ENCODE peak calls at places on chromosomes 3 and 15, in seven cellular contexts. Q, V, E, M, K, U and P are unnamed samples.

GRCh38 chr3:119604878-119605277 is 7.2 kb downstream of the PLA1A start:
- DNase-seq in Q (no peak), U (no peak), V (no peak), E (no peak), M (no peak), K (no peak), P (no peak)

GRCh38 chr15:91099616-91100560 is at the start of gene SV2B:
- DNase-seq in K (peak), E (peak), Q (no peak), U (no peak), M (no peak), V (peak), P (no peak)

GRCh38 chr3:12996181-12996506 is 77.1 kb downstream of the IQSEC1 start:
- DNase-seq in K (no peak), Q (no peak), E (no peak), V (no peak), M (no peak), U (no peak), P (no peak)

GRCh38 chr3:72894941-72895552 is 7.2 kb downstream of the GXYLT2 start:
- DNase-seq in M (no peak), K (no peak), Q (no peak), V (no peak), U (no peak), E (no peak), P (no peak)

GRCh38 chr3:124767691-124768090 is 37.4 kb downstream of the UMPS start:
- DNase-seq in U (no peak), E (no peak), K (no peak), Q (no peak), V (no peak), M (no peak), P (no peak)

GRCh38 chr3:30691249-30691880 is 85.0 kb downstream of the TGFBR2 start:
- DNase-seq in Q (no peak), K (no peak), U (no peak), E (no peak), V (no peak), M (no peak), P (no peak)

GRCh38 chr3:96863129-96863740 is 48.8 kb downstream of the EPHA6 start:
- DNase-seq in V (peak), M (no peak), E (peak), K (no peak), U (no peak), Q (peak), P (no peak)

GRCh38 chr3:70919661-70920060 is 607.2 kb upstream of the MDFIC2 start:
- DNase-seq in Q (no peak), E (no peak), M (no peak), V (no peak), K (no peak), U (no peak), P (no peak)